ENCODE peak calls at places on chromosomes 11 and 22, in five cellular contexts. One of them, this sample, is unnamed.

GRCh38 chr22:44202261-44202789 is 21.6 kb downstream of the PARVG start:
- DNase-seq in pancreas: no peak
- DNase-seq in heart right ventricle: no peak
- DNase-seq in Peyer's patch: no peak
- DNase-seq in K562: no peak
- DNase-seq in this sample: no peak

GRCh38 chr11:62024975-62025374 is 57.5 kb upstream of the FTH1 start:
- DNase-seq in pancreas: no peak
- DNase-seq in heart right ventricle: no peak
- DNase-seq in Peyer's patch: no peak
- DNase-seq in K562: no peak
- DNase-seq in this sample: no peak

GRCh38 chr11:47104337-47104950 is 72.2 kb downstream of the ARFGAP2 start:
- DNase-seq in pancreas: no peak
- DNase-seq in heart right ventricle: no peak
- DNase-seq in Peyer's patch: no peak
- DNase-seq in K562: no peak
- DNase-seq in this sample: no peak

GRCh38 chr22:39994566-39995345 is at the start of gene FAM83F:
- DNase-seq in pancreas: peak
- DNase-seq in heart right ventricle: no peak
- DNase-seq in Peyer's patch: no peak
- DNase-seq in K562: peak
- DNase-seq in this sample: no peak

GRCh38 chr11:102447193-102447592 is 5.4 kb downstream of the TMEM123 start:
- DNase-seq in pancreas: no peak
- DNase-seq in heart right ventricle: no peak
- DNase-seq in Peyer's patch: no peak
- DNase-seq in K562: no peak
- DNase-seq in this sample: no peak

GRCh38 chr11:33179431-33179830 is 18.2 kb upstream of the CSTF3 start:
- DNase-seq in pancreas: no peak
- DNase-seq in heart right ventricle: no peak
- DNase-seq in Peyer's patch: no peak
- DNase-seq in K562: no peak
- DNase-seq in this sample: no peak

GRCh38 chr11:8283510-8284272 is 20.0 kb upstream of the LMO1 start:
- DNase-seq in pancreas: peak
- DNase-seq in heart right ventricle: no peak
- DNase-seq in Peyer's patch: peak
- DNase-seq in K562: peak
- DNase-seq in this sample: peak

GRCh38 chr11:128627666-128628342 is 40.4 kb upstream of the ETS1 start:
- DNase-seq in pancreas: no peak
- DNase-seq in heart right ventricle: no peak
- DNase-seq in Peyer's patch: no peak
- DNase-seq in K562: no peak
- DNase-seq in this sample: no peak

GRCh38 chr11:2512431-2513407 is 67.9 kb downstream of the KCNQ1 start:
- DNase-seq in pancreas: peak
- DNase-seq in heart right ventricle: no peak
- DNase-seq in Peyer's patch: no peak
- DNase-seq in K562: peak
- DNase-seq in this sample: peak

GRCh38 chr11:28110839-28111235 is 2.6 kb downstream of the METTL15 start:
- DNase-seq in pancreas: no peak
- DNase-seq in heart right ventricle: no peak
- DNase-seq in Peyer's patch: no peak
- DNase-seq in K562: no peak
- DNase-seq in this sample: no peak

GRCh38 chr11:1127664-1128162 is 30.0 kb upstream of the MUC5AC start:
- DNase-seq in pancreas: no peak
- DNase-seq in heart right ventricle: no peak
- DNase-seq in Peyer's patch: no peak
- DNase-seq in K562: no peak
- DNase-seq in this sample: peak

GRCh38 chr11:12091957-12092558 is 18.3 kb upstream of the MICAL2 start:
- DNase-seq in pancreas: no peak
- DNase-seq in heart right ventricle: no peak
- DNase-seq in Peyer's patch: no peak
- DNase-seq in K562: no peak
- DNase-seq in this sample: no peak
- TF ChIP-seq CTCF in pancreas: no peak
- TF ChIP-seq CTCF in heart right ventricle: no peak
- TF ChIP-seq CTCF in Peyer's patch: peak
- TF ChIP-seq CTCF in K562: no peak
- TF ChIP-seq CTCF in this sample: no peak

DNA sequence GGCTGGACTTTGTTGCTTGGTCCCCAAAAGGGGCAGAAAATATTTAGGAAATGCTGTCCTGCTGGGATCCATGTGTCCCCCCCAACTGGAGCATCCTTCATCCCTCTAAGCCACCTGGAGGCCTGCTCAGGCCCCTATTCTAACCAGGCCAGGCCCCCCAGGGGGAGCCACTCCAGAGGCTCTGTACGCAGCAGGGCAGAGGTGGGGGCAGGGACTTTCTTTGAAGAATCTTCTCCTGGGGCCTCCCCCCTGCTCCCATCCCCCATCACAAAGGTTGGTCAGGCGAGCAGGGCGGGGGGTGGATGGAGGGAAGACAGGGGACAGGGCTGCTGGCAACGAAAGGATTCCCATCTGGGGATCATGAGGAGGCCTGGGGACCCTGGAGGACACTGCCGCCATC is 170.8 kb downstream of the MN1 start:
- DNase-seq in pancreas: no peak
- DNase-seq in heart right ventricle: no peak
- DNase-seq in Peyer's patch: no peak
- DNase-seq in K562: no peak
- DNase-seq in this sample: no peak
- TF ChIP-seq CTCF in pancreas: no peak
- TF ChIP-seq CTCF in heart right ventricle: no peak
- TF ChIP-seq CTCF in Peyer's patch: no peak
- TF ChIP-seq CTCF in K562: no peak
- TF ChIP-seq CTCF in this sample: no peak

GRCh38 chr22:48065852-48066251 is 1303.4 kb downstream of the TBC1D22A start:
- DNase-seq in pancreas: no peak
- DNase-seq in heart right ventricle: no peak
- DNase-seq in Peyer's patch: no peak
- DNase-seq in K562: no peak
- DNase-seq in this sample: no peak
- TF ChIP-seq CTCF in pancreas: no peak
- TF ChIP-seq CTCF in heart right ventricle: no peak
- TF ChIP-seq CTCF in Peyer's patch: no peak
- TF ChIP-seq CTCF in K562: no peak
- TF ChIP-seq CTCF in this sample: no peak

GRCh38 chr22:26131755-26132154 is 37.5 kb upstream of the SEZ6L start:
- DNase-seq in pancreas: no peak
- DNase-seq in heart right ventricle: no peak
- DNase-seq in Peyer's patch: no peak
- DNase-seq in K562: no peak
- DNase-seq in this sample: no peak
- TF ChIP-seq CTCF in pancreas: no peak
- TF ChIP-seq CTCF in heart right ventricle: no peak
- TF ChIP-seq CTCF in Peyer's patch: no peak
- TF ChIP-seq CTCF in K562: no peak
- TF ChIP-seq CTCF in this sample: no peak